ENCODE peak calls at places on chromosome 15, in ten cellular contexts. H is HFFc6; M is GM13977; Z is retina; T is H7; W is DMS 273 treated with DMSO at 0.1 percent for 48 hours; V is activated CD8-positive, alpha-beta T cell treated with anti-CD3 and anti-CD28 coated beads, Interleukin-2, amount 10 ng/mL, durations not matched to agents 7 days and 5 days; L is NCI-H2171 treated with DMSO at 0.1 percent for 48 hours; Y is NCI-H1092; K is ascending aorta. O is an unnamed sample.

GRCh38 chr15:96187916-96188315 is 142.6 kb upstream of the NR2F2 start:
- DNase-seq in H (no peak), M (no peak), Z (no peak), T (no peak), W (no peak), V (no peak), L (no peak), Y (no peak), K (no peak), O (no peak)

GRCh38 chr15:55257933-55258332 is 31.7 kb downstream of the RAB27A start:
- DNase-seq in H (no peak), M (no peak), Z (no peak), T (no peak), W (no peak), V (no peak), L (no peak), Y (no peak), K (no peak), O (no peak)

GRCh38 chr15:62977952-62978811 is 64.4 kb upstream of the TPM1 start:
- DNase-seq in H (peak; percentile 90), M (no peak), Z (peak; percentile 64), T (no peak), W (no peak), V (no peak), L (no peak), Y (no peak), K (no peak), O (no peak)

GRCh38 chr15:98547255-98547654 is 101.1 kb upstream of the IGF1R start:
- DNase-seq in H (no peak), M (no peak), Z (peak; percentile 11), T (no peak), W (no peak), V (no peak), L (no peak), Y (no peak), K (no peak), O (no peak)

GRCh38 chr15:57328479-57329250 is 47.6 kb upstream of the CGNL1 start:
- DNase-seq in H (no peak), M (no peak), Z (no peak), T (no peak), W (no peak), V (no peak), L (no peak), Y (no peak), K (no peak), O (no peak)

GRCh38 chr15:80778964-80779657 is at the start of gene CEMIP:
- DNase-seq in H (peak; percentile 50), M (peak; percentile 75), Z (peak; percentile 90), T (peak; percentile 96), W (peak; percentile 21), V (peak; percentile 59), L (peak; percentile 76), Y (peak; percentile 53), K (no peak), O (peak; percentile 45)

GRCh38 chr15:84034831-84035753 is 200.5 kb upstream of the GOLGA6L4 start:
- DNase-seq in H (no peak), M (peak; percentile 21), Z (peak; percentile 17), T (peak; percentile 61), W (no peak), V (no peak), L (no peak), Y (no peak), K (no peak), O (peak; percentile 1)

GRCh38 chr15:31263751-31264533 is 62.7 kb upstream of the KLF13 start:
- DNase-seq in H (no peak), M (no peak), Z (no peak), T (no peak), W (peak; percentile 45), V (peak; percentile 71), L (peak; percentile 77), Y (peak; percentile 64), K (no peak), O (peak; percentile 20)

GRCh38 chr15:91782221-91782620 is 71.3 kb upstream of the SLCO3A1 start:
- DNase-seq in H (no peak), M (no peak), Z (no peak), T (no peak), W (no peak), V (no peak), L (no peak), Y (no peak), K (no peak), O (no peak)

GRCh38 chr15:68078365-68078764 is 24.2 kb downstream of the PIAS1 start:
- DNase-seq in H (no peak), M (no peak), Z (no peak), T (no peak), W (no peak), V (no peak), L (no peak), Y (no peak), K (no peak), O (no peak)

GRCh38 chr15:101501703-101502373 is 12.3 kb upstream of the PCSK6 start:
- DNase-seq in H (no peak), M (peak; percentile 78), Z (peak; percentile 78), T (peak; percentile 90), W (no peak), V (peak; percentile 69), L (peak; percentile 38), Y (no peak), K (no peak), O (peak; percentile 6)

O was measured in NCI-H1694 treated with DMSO at 0.1 percent for 48 hours.